ENCODE peak calls at places on chromosomes 1 and 21, in ten cellular contexts. One of them, this sample, is unnamed. For H3K36me3, the result is how much of the 10 kb centered on the place peaks cover.

GRCh38 chr1:62637392-62638105 is 40.2 kb downstream of the ANGPTL3 start:
- DNase-seq in aorta: no peak
- DNase-seq in body of pancreas: no peak
- DNase-seq in ascending aorta: no peak
- DNase-seq in psoas muscle: no peak
- DNase-seq in BJ: no peak
- DNase-seq in sigmoid colon: no peak
- DNase-seq in cardiac muscle cell: no peak
- DNase-seq in bronchial epithelial cell: peak
- DNase-seq in tibial nerve: no peak
- DNase-seq in this sample: no peak

GRCh38 chr1:35448344-35448801 is 108.8 kb downstream of the KIAA0319L start:
- DNase-seq in ascending aorta: no peak
- DNase-seq in aorta: no peak
- DNase-seq in BJ: peak
- DNase-seq in bronchial epithelial cell: peak
- DNase-seq in tibial nerve: peak
- DNase-seq in sigmoid colon: peak
- DNase-seq in psoas muscle: no peak
- DNase-seq in cardiac muscle cell: peak
- DNase-seq in body of pancreas: peak
- DNase-seq in this sample: no peak

GRCh38 chr1:98704474-98704873 is 43.0 kb downstream of the SNX7 start:
- DNase-seq in body of pancreas: no peak
- DNase-seq in psoas muscle: no peak
- DNase-seq in cardiac muscle cell: peak
- DNase-seq in sigmoid colon: no peak
- DNase-seq in bronchial epithelial cell: no peak
- DNase-seq in ascending aorta: no peak
- DNase-seq in BJ: no peak
- DNase-seq in tibial nerve: no peak
- DNase-seq in aorta: no peak
- DNase-seq in this sample: no peak

GRCh38 chr1:232377494-232377770 is 252.5 kb downstream of the SIPA1L2 start:
- DNase-seq in tibial nerve: no peak
- DNase-seq in sigmoid colon: peak
- DNase-seq in cardiac muscle cell: peak
- DNase-seq in psoas muscle: no peak
- DNase-seq in body of pancreas: peak
- DNase-seq in BJ: no peak
- DNase-seq in bronchial epithelial cell: peak
- DNase-seq in ascending aorta: no peak
- DNase-seq in aorta: no peak
- DNase-seq in this sample: no peak

GRCh38 chr1:198575715-198576641 is 35.5 kb upstream of the ATP6V1G3 start:
- DNase-seq in aorta: no peak
- DNase-seq in body of pancreas: no peak
- DNase-seq in sigmoid colon: no peak
- DNase-seq in bronchial epithelial cell: peak
- DNase-seq in psoas muscle: no peak
- DNase-seq in ascending aorta: no peak
- DNase-seq in BJ: no peak
- DNase-seq in tibial nerve: no peak
- DNase-seq in cardiac muscle cell: no peak
- DNase-seq in this sample: peak

GRCh38 chr1:5994713-5995621 is 2.7 kb upstream of the NPHP4 start:
- DNase-seq in cardiac muscle cell: no peak
- DNase-seq in bronchial epithelial cell: no peak
- DNase-seq in tibial nerve: no peak
- DNase-seq in BJ: no peak
- DNase-seq in body of pancreas: no peak
- DNase-seq in ascending aorta: no peak
- DNase-seq in aorta: peak
- DNase-seq in sigmoid colon: no peak
- DNase-seq in psoas muscle: peak
- DNase-seq in this sample: peak

GRCh38 chr1:32353886-32354570 is 8.3 kb downstream of the FAM229A start:
- DNase-seq in body of pancreas: no peak
- DNase-seq in aorta: peak
- DNase-seq in cardiac muscle cell: peak
- DNase-seq in ascending aorta: no peak
- DNase-seq in sigmoid colon: peak
- DNase-seq in bronchial epithelial cell: no peak
- DNase-seq in BJ: no peak
- DNase-seq in psoas muscle: peak
- DNase-seq in tibial nerve: no peak
- DNase-seq in this sample: no peak

GRCh38 chr1:193520472-193520871 is 334.1 kb upstream of the B3GALT2 start:
- DNase-seq in cardiac muscle cell: no peak
- DNase-seq in BJ: no peak
- DNase-seq in sigmoid colon: no peak
- DNase-seq in bronchial epithelial cell: no peak
- DNase-seq in psoas muscle: no peak
- DNase-seq in tibial nerve: no peak
- DNase-seq in ascending aorta: no peak
- DNase-seq in body of pancreas: no peak
- DNase-seq in aorta: no peak
- DNase-seq in this sample: no peak

GRCh38 chr1:93690921-93691789 is 9.5 kb upstream of the BCAR3 start:
- DNase-seq in tibial nerve: no peak
- DNase-seq in psoas muscle: no peak
- DNase-seq in ascending aorta: no peak
- DNase-seq in body of pancreas: no peak
- DNase-seq in aorta: peak
- DNase-seq in sigmoid colon: peak
- DNase-seq in BJ: no peak
- DNase-seq in bronchial epithelial cell: no peak
- DNase-seq in cardiac muscle cell: no peak
- DNase-seq in this sample: no peak

GRCh38 chr21:42847051-42847707 is 32.2 kb downstream of the WDR4 start:
- DNase-seq in bronchial epithelial cell: no peak
- DNase-seq in BJ: no peak
- DNase-seq in tibial nerve: no peak
- DNase-seq in cardiac muscle cell: no peak
- DNase-seq in ascending aorta: no peak
- DNase-seq in body of pancreas: peak
- DNase-seq in aorta: no peak
- DNase-seq in psoas muscle: no peak
- DNase-seq in sigmoid colon: peak
- DNase-seq in this sample: no peak

GRCh38 chr1:160631983-160632625 is 14.7 kb downstream of the SLAMF1 start:
- DNase-seq in aorta: no peak
- DNase-seq in BJ: no peak
- DNase-seq in ascending aorta: no peak
- DNase-seq in body of pancreas: no peak
- DNase-seq in cardiac muscle cell: no peak
- DNase-seq in psoas muscle: no peak
- DNase-seq in bronchial epithelial cell: no peak
- DNase-seq in tibial nerve: no peak
- DNase-seq in sigmoid colon: no peak
- DNase-seq in this sample: no peak

GRCh38 chr1:88961647-88962275 is 30.7 kb downstream of the KYAT3 start:
- DNase-seq in cardiac muscle cell: no peak
- DNase-seq in ascending aorta: no peak
- DNase-seq in body of pancreas: no peak
- DNase-seq in BJ: no peak
- DNase-seq in sigmoid colon: no peak
- DNase-seq in bronchial epithelial cell: peak
- DNase-seq in tibial nerve: no peak
- DNase-seq in aorta: no peak
- DNase-seq in psoas muscle: no peak
- DNase-seq in this sample: no peak
- H3K36me3 ChIP-seq in cardiac muscle cell: under half
- H3K36me3 ChIP-seq in ascending aorta: under half
- H3K36me3 ChIP-seq in body of pancreas: under half
- H3K36me3 ChIP-seq in BJ: under half
- H3K36me3 ChIP-seq in sigmoid colon: half or more
- H3K36me3 ChIP-seq in bronchial epithelial cell: under half
- H3K36me3 ChIP-seq in tibial nerve: half or more
- H3K36me3 ChIP-seq in aorta: under half
- H3K36me3 ChIP-seq in psoas muscle: half or more
- H3K36me3 ChIP-seq in this sample: under half

GRCh38 chr21:46112731-46113215 is 14.9 kb downstream of the COL6A2 start:
- DNase-seq in bronchial epithelial cell: no peak
- DNase-seq in body of pancreas: peak
- DNase-seq in ascending aorta: peak
- DNase-seq in BJ: no peak
- DNase-seq in cardiac muscle cell: no peak
- DNase-seq in sigmoid colon: peak
- DNase-seq in aorta: peak
- DNase-seq in psoas muscle: no peak
- DNase-seq in tibial nerve: peak
- DNase-seq in this sample: no peak

GRCh38 chr21:46113497-46114176 is 15.7 kb downstream of the COL6A2 start:
- DNase-seq in ascending aorta: peak
- DNase-seq in body of pancreas: no peak
- DNase-seq in cardiac muscle cell: no peak
- DNase-seq in sigmoid colon: peak
- DNase-seq in psoas muscle: no peak
- DNase-seq in aorta: peak
- DNase-seq in bronchial epithelial cell: no peak
- DNase-seq in tibial nerve: peak
- DNase-seq in BJ: no peak
- DNase-seq in this sample: no peak

GRCh38 chr21:46110499-46111192 is 12.7 kb downstream of the COL6A2 start:
- DNase-seq in bronchial epithelial cell: no peak
- DNase-seq in body of pancreas: peak
- DNase-seq in sigmoid colon: peak
- DNase-seq in psoas muscle: peak
- DNase-seq in aorta: peak
- DNase-seq in tibial nerve: peak
- DNase-seq in BJ: no peak
- DNase-seq in ascending aorta: peak
- DNase-seq in cardiac muscle cell: no peak
- DNase-seq in this sample: no peak

GRCh38 chr21:46111193-46111571 is 13.3 kb downstream of the COL6A2 start:
- DNase-seq in body of pancreas: peak
- DNase-seq in BJ: no peak
- DNase-seq in bronchial epithelial cell: no peak
- DNase-seq in psoas muscle: no peak
- DNase-seq in aorta: peak
- DNase-seq in cardiac muscle cell: no peak
- DNase-seq in ascending aorta: peak
- DNase-seq in sigmoid colon: peak
- DNase-seq in tibial nerve: peak
- DNase-seq in this sample: no peak

DNA sequence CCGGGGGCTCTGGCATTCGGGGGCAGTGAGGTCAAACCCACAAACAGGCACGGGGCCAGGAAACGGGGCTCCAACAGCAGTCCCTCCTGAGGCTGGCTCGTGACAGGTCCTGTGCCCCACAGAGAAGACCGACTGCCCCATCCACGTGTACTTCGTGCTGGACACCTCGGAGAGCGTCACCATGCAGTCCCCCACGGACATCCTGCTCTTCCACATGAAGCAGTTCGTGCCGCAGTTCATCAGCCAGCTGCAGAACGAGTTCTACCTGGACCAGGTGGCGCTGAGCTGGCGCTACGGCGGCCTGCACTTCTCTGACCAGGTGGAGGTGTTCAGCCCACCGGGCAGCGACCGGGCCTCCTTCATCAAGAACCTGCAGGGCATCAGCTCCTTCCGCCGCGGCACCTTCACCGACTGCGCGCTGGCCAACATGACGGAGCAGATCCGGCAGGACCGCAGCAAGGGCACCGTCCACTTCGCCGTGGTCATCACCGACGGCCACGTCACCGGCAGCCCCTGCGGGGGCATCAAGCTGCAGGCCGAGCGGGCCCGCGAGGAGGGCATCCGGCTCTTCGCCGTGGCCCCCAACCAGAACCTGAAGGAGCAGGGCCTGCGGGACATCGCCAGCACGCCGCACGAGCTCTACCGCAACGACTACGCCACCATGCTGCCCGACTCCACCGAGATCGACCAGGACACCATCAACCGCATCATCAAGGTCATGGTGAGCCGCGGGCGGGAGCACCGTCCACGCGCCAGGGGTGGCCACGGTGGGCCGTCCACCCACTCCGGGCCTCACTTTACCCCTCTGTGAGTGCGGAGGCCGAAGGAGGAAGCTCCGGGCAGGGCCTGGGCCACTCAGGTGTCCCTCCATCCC is 14.2 kb downstream of the COL6A2 start:
- DNase-seq in body of pancreas: peak
- DNase-seq in sigmoid colon: peak
- DNase-seq in tibial nerve: peak
- DNase-seq in aorta: peak
- DNase-seq in ascending aorta: peak
- DNase-seq in bronchial epithelial cell: no peak
- DNase-seq in cardiac muscle cell: no peak
- DNase-seq in BJ: no peak
- DNase-seq in psoas muscle: peak
- DNase-seq in this sample: no peak
- H3K36me3 ChIP-seq in body of pancreas: under half
- H3K36me3 ChIP-seq in sigmoid colon: half or more
- H3K36me3 ChIP-seq in tibial nerve: half or more
- H3K36me3 ChIP-seq in aorta: under half
- H3K36me3 ChIP-seq in ascending aorta: half or more
- H3K36me3 ChIP-seq in bronchial epithelial cell: under half
- H3K36me3 ChIP-seq in cardiac muscle cell: under half
- H3K36me3 ChIP-seq in BJ: half or more
- H3K36me3 ChIP-seq in psoas muscle: under half
- H3K36me3 ChIP-seq in this sample: under half

GRCh38 chr1:112694363-112694929 is 12.5 kb downstream of the RHOC start:
- DNase-seq in sigmoid colon: no peak
- DNase-seq in bronchial epithelial cell: no peak
- DNase-seq in ascending aorta: no peak
- DNase-seq in aorta: no peak
- DNase-seq in psoas muscle: no peak
- DNase-seq in cardiac muscle cell: no peak
- DNase-seq in body of pancreas: no peak
- DNase-seq in BJ: no peak
- DNase-seq in tibial nerve: no peak
- DNase-seq in this sample: no peak
- H3K36me3 ChIP-seq in sigmoid colon: half or more
- H3K36me3 ChIP-seq in bronchial epithelial cell: under half
- H3K36me3 ChIP-seq in ascending aorta: half or more
- H3K36me3 ChIP-seq in aorta: under half
- H3K36me3 ChIP-seq in psoas muscle: half or more
- H3K36me3 ChIP-seq in cardiac muscle cell: under half
- H3K36me3 ChIP-seq in body of pancreas: under half
- H3K36me3 ChIP-seq in BJ: under half
- H3K36me3 ChIP-seq in tibial nerve: half or more
- H3K36me3 ChIP-seq in this sample: under half

DNA sequence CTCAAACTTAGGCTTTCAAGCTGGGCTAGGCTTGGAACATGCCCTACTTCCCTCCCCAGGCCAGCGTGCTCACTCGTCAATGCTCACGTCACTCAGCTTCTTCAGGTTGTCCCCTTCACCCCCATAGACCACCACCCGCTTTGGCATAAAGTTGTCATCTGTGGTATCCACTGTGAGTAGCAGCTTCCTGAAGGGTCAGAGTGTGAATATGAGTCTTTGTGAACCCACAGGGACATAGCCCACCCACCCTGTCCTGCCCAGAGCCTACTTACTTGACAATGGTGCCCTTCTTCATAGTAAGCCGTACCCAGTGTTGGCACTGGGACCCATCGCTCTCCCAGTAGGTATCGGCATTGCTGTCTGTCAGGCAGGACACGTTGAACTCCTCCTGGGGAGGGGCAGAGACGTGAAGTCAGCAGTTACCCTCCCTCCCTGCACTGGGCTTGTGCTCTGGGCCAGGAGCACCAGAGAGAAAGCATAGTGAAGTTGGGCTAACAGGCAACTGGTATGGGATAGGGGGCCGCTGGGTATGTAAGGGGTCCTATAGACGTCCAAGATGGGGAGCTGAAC is 1.7 kb downstream of the HECTD3 start:
- DNase-seq in BJ: no peak
- DNase-seq in cardiac muscle cell: no peak
- DNase-seq in sigmoid colon: no peak
- DNase-seq in psoas muscle: no peak
- DNase-seq in bronchial epithelial cell: no peak
- DNase-seq in ascending aorta: no peak
- DNase-seq in aorta: no peak
- DNase-seq in body of pancreas: no peak
- DNase-seq in tibial nerve: no peak
- DNase-seq in this sample: no peak
- H3K36me3 ChIP-seq in BJ: under half
- H3K36me3 ChIP-seq in cardiac muscle cell: under half
- H3K36me3 ChIP-seq in sigmoid colon: half or more
- H3K36me3 ChIP-seq in psoas muscle: half or more
- H3K36me3 ChIP-seq in bronchial epithelial cell: under half
- H3K36me3 ChIP-seq in ascending aorta: half or more
- H3K36me3 ChIP-seq in aorta: under half
- H3K36me3 ChIP-seq in body of pancreas: under half
- H3K36me3 ChIP-seq in tibial nerve: half or more
- H3K36me3 ChIP-seq in this sample: under half